ENCODE peak calls at places on chromosomes 5 and 9, in four cellular contexts. X is AG10803, T is spleen, W is fibroblast of the aortic adventitia. C is an unnamed sample.

GRCh38 chr5:72552041-72552557 is 44.9 kb upstream of the ZNF366 start:
- DNase-seq in W (peak), X (peak), T (no peak), C (peak)

GRCh38 chr5:157801-158200 is 33.5 kb upstream of the LRRC14B start:
- DNase-seq in X (no peak), T (peak), W (no peak), C (no peak)

GRCh38 chr5:164353155-164353554 is 847.7 kb downstream of the MAT2B start:
- DNase-seq in W (peak), T (no peak), X (no peak), C (peak)

GRCh38 chr9:91163441-91163772 is 198.3 kb downstream of the AUH start:
- DNase-seq in W (no peak), T (no peak), X (no peak), C (no peak)

GRCh38 chr5:53194086-53194485 is 84.5 kb upstream of the MOCS2 start:
- DNase-seq in X (peak), W (peak), T (no peak), C (peak)

GRCh38 chr9:128503870-128504269 is 649 bp upstream of the GLE1 start:
- DNase-seq in X (peak), T (peak), W (no peak), C (peak)

GRCh38 chr5:171839112-171839511 is 53.5 kb downstream of the SMIM23 start:
- DNase-seq in W (no peak), X (no peak), T (no peak), C (no peak)

GRCh38 chr9:16501098-16501663 is 369.3 kb downstream of the BNC2 start:
- DNase-seq in X (peak), W (peak), T (no peak), C (peak)

GRCh38 chr9:116656535-116656934 is 30.6 kb upstream of the TRIM32 start:
- DNase-seq in T (no peak), W (no peak), X (peak), C (no peak)

GRCh38 chr5:180825768-180826525 is 23.3 kb upstream of the MGAT1 start:
- DNase-seq in X (peak), W (peak), T (no peak), C (peak)

GRCh38 chr5:147400076-147400809 is 109.6 kb downstream of the DPYSL3 start:
- DNase-seq in W (no peak), X (no peak), T (no peak), C (no peak)

GRCh38 chr9:128152781-128153116 is 3.5 kb downstream of the LCN2 start:
- DNase-seq in T (peak), X (no peak), W (no peak), C (no peak)

GRCh38 chr9:26142631-26143030 is 464.4 kb upstream of the TUSC1 start:
- DNase-seq in T (no peak), W (no peak), X (no peak), C (peak)

GRCh38 chr5:165502893-165503696 is 1997.7 kb downstream of the MAT2B start:
- DNase-seq in W (no peak), X (no peak), T (no peak), C (no peak)

GRCh38 chr5:43304520-43304919 is 8.7 kb downstream of the HMGCS1 start:
- DNase-seq in X (peak), T (no peak), W (peak), C (peak)

GRCh38 chr5:110413856-110414255 is 312.6 kb downstream of the TMEM232 start:
- DNase-seq in W (peak), T (no peak), X (peak), C (peak)

GRCh38 chr5:22901885-22902284 is 48.7 kb upstream of the CDH12 start:
- DNase-seq in X (no peak), W (no peak), T (no peak), C (no peak)

GRCh38 chr5:126659805-126660483 is 59.2 kb downstream of the PHAX start:
- DNase-seq in X (no peak), W (no peak), T (no peak), C (no peak)

GRCh38 chr5:7392401-7393024 is 3.4 kb upstream of the ADCY2 start:
- DNase-seq in T (no peak), W (peak), X (peak), C (peak)

GRCh38 chr5:143207563-143208364 is 195.7 kb downstream of the NR3C1 start:
- DNase-seq in X (no peak), W (no peak), T (no peak), C (no peak)

GRCh38 chr9:30197954-30198353 is 2186.5 kb upstream of the ACO1 start:
- DNase-seq in X (no peak), T (no peak), W (no peak), C (peak)

GRCh38 chr5:175457466-175457865 is 13.5 kb upstream of the DRD1 start:
- DNase-seq in T (no peak), W (no peak), X (no peak), C (no peak)

GRCh38 chr9:34588671-34589370 is 703 bp downstream of the CNTFR start:
- DNase-seq in W (no peak), T (peak), X (no peak), C (no peak)

GRCh38 chr5:75843319-75843718 is 126.1 kb upstream of the POC5 start:
- DNase-seq in X (no peak), T (no peak), W (no peak), C (no peak)

GRCh38 chr9:13535141-13535540 is 255.6 kb upstream of the MPDZ start:
- DNase-seq in X (no peak), T (peak), W (no peak), C (no peak)

GRCh38 chr5:171610686-171611085 is 174.9 kb upstream of the SMIM23 start:
- DNase-seq in T (no peak), W (no peak), X (no peak), C (no peak)

GRCh38 chr9:92048924-92049625 is 66.1 kb downstream of the SPTLC1 start:
- DNase-seq in W (no peak), X (no peak), T (no peak), C (no peak)

GRCh38 chr9:81694541-81694940 is 5.2 kb upstream of the TLE1 start:
- DNase-seq in X (no peak), W (no peak), T (no peak), C (no peak)

GRCh38 chr5:131256507-131256823 is 7.4 kb upstream of the CDC42SE2 start:
- DNase-seq in T (no peak), W (no peak), X (peak), C (no peak)

GRCh38 chr9:131642496-131643083 is 97.3 kb downstream of the PRRT1B start:
- DNase-seq in T (no peak), W (no peak), X (no peak), C (no peak)

GRCh38 chr5:19179561-19179960 is 808.4 kb downstream of the CDH18 start:
- DNase-seq in X (no peak), W (no peak), T (no peak), C (no peak)

GRCh38 chr5:73544429-73545402 is 20.7 kb downstream of the ANKRA2 start:
- DNase-seq in X (no peak), W (no peak), T (no peak), C (peak)

GRCh38 chr5:16593630-16594029 is 23.2 kb downstream of the RETREG1 start:
- DNase-seq in W (no peak), T (no peak), X (peak), C (no peak)

GRCh38 chr9:133991211-133991921 is 758 bp downstream of the VAV2 start:
- DNase-seq in W (no peak), T (peak), X (no peak), C (no peak)

GRCh38 chr9:71131145-71131544 is 9.7 kb upstream of the TRPM3 start:
- DNase-seq in T (no peak), X (no peak), W (no peak), C (no peak)

GRCh38 chr5:14032944-14033343 is 88.5 kb upstream of the DNAH5 start:
- DNase-seq in T (no peak), X (peak), W (peak), C (peak)

GRCh38 chr9:20558609-20559016 is 63.7 kb downstream of the MLLT3 start:
- DNase-seq in X (peak), T (no peak), W (peak), C (peak)
- H3K4me3 ChIP-seq in X (no peak), T (no peak), W (no peak), C (no peak)

GRCh38 chr5:11180890-11181289 is 419.9 kb upstream of the DAP start:
- DNase-seq in W (no peak), X (no peak), T (no peak), C (no peak)

GRCh38 chr5:11181940-11182339 is 420.9 kb upstream of the DAP start:
- DNase-seq in X (no peak), W (no peak), T (no peak), C (no peak)

GRCh38 chr5:11177993-11178711 is 417.1 kb upstream of the DAP start:
- DNase-seq in T (no peak), X (no peak), W (no peak), C (no peak)

GRCh38 chr5:11182441-11183080 is 421.5 kb upstream of the DAP start:
- DNase-seq in X (peak), T (no peak), W (peak), C (peak)
- TF ChIP-seq CTCF in X (peak), T (no peak), W (peak), C (peak)

GRCh38 chr9:88583901-88584596 is 49.1 kb downstream of the NXNL2 start:
- DNase-seq in T (no peak), W (peak), X (peak), C (peak)
- H3K4me3 ChIP-seq in T (no peak), W (no peak), X (no peak), C (no peak)

GRCh38 chr5:119301947-119302346 is 53.9 kb upstream of the TNFAIP8 start:
- DNase-seq in T (no peak), X (no peak), W (no peak), C (no peak)
- TF ChIP-seq CTCF in T (no peak), X (no peak), W (no peak), C (no peak)

DNA sequence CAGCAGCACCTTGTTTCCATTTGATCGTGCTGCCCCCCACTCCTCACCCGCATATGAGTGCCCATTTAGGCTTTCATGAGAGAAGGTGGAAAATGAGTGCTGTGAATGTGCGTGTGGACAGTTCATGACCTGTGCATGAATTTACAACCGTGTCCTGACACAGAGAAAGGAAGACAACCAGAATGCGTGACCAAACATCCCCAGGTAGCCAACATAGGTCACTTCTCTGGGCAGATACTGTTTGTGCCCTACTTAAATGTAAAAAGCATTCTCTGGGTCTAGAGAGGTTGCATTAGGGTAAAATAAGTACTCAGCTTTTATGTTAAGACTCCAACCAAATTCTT is 346.8 kb upstream of the SLC30A5 start:
- DNase-seq in X (no peak), T (no peak), W (no peak), C (no peak)
- H3K4me3 ChIP-seq in X (no peak), T (no peak), W (no peak), C (no peak)

GRCh38 chr5:157283434-157283833 is 17.5 kb downstream of the CYFIP2 start:
- DNase-seq in X (no peak), W (no peak), T (peak), C (no peak)
- TF ChIP-seq CTCF in X (no peak), W (no peak), T (no peak), C (no peak)

C was measured in fibroblast of pulmonary artery.